ENCODE peak calls at places on chromosome 18, in ten cellular contexts. F, S, O, K, V, M, P, Y, G and I are unnamed samples.

GRCh38 chr18:58723810-58724602 is 52.7 kb downstream of the MALT1 start:
- DNase-seq in F (no peak), S (peak; percentile 18), O (no peak), K (no peak), V (no peak), M (no peak), P (no peak), Y (no peak), G (no peak), I (no peak)

GRCh38 chr18:48238206-48238605 is 171.0 kb downstream of the ZBTB7C start:
- DNase-seq in F (no peak), S (no peak), O (no peak), K (no peak), V (no peak), M (no peak), P (no peak), Y (no peak), G (no peak), I (no peak)

GRCh38 chr18:46627136-46627535 is 29.9 kb downstream of the LOXHD1 start:
- DNase-seq in F (no peak), S (no peak), O (no peak), K (peak; percentile 15), V (no peak), M (no peak), P (no peak), Y (no peak), G (no peak), I (no peak)

GRCh38 chr18:6595666-6596065 is 133.8 kb upstream of the ARHGAP28 start:
- DNase-seq in F (no peak), S (no peak), O (no peak), K (no peak), V (no peak), M (no peak), P (no peak), Y (no peak), G (no peak), I (no peak)

GRCh38 chr18:49933530-49933929 is 120.2 kb upstream of the ACAA2 start:
- DNase-seq in F (no peak), S (no peak), O (no peak), K (no peak), V (no peak), M (no peak), P (no peak), Y (no peak), G (no peak), I (no peak)

GRCh38 chr18:70295633-70296188 is 6.9 kb downstream of the SOCS6 start:
- DNase-seq in F (no peak), S (no peak), O (no peak), K (no peak), V (no peak), M (no peak), P (no peak), Y (no peak), G (no peak), I (no peak)

GRCh38 chr18:42636309-42636708 is 479.2 kb downstream of the RIT2 start:
- DNase-seq in F (no peak), S (no peak), O (no peak), K (no peak), V (no peak), M (no peak), P (no peak), Y (no peak), G (no peak), I (no peak)

GRCh38 chr18:27685807-27686412 is 491.0 kb downstream of the CDH2 start:
- DNase-seq in F (peak; percentile 58), S (no peak), O (no peak), K (no peak), V (no peak), M (peak; percentile 17), P (no peak), Y (no peak), G (peak; percentile 49), I (no peak)

GRCh38 chr18:36330435-36331049 is 33.0 kb downstream of the FHOD3 start:
- DNase-seq in F (no peak), S (no peak), O (no peak), K (no peak), V (no peak), M (no peak), P (no peak), Y (no peak), G (no peak), I (no peak)

GRCh38 chr18:78603584-78603983 is 376.0 kb upstream of the SALL3 start:
- DNase-seq in F (no peak), S (no peak), O (no peak), K (peak; percentile 37), V (no peak), M (no peak), P (no peak), Y (no peak), G (no peak), I (no peak)

GRCh38 chr18:69233465-69234054 is 167.1 kb upstream of the DOK6 start:
- DNase-seq in F (no peak), S (no peak), O (no peak), K (no peak), V (no peak), M (no peak), P (no peak), Y (no peak), G (no peak), I (no peak)

GRCh38 chr18:56542488-56542887 is 95.9 kb downstream of the TXNL1 start:
- DNase-seq in F (no peak), S (no peak), O (no peak), K (no peak), V (no peak), M (no peak), P (no peak), Y (no peak), G (peak; percentile 38), I (no peak)

GRCh38 chr18:59376351-59376935 is 17.4 kb upstream of the LMAN1 start:
- DNase-seq in F (no peak), S (no peak), O (no peak), K (no peak), V (no peak), M (no peak), P (peak; percentile 74), Y (no peak), G (no peak), I (no peak)

GRCh38 chr18:62584241-62585120 is 61.7 kb downstream of the ZCCHC2 start:
- DNase-seq in F (peak; percentile 91), S (peak; percentile 56), O (peak; percentile 85), K (peak; percentile 90), V (peak; percentile 91), M (peak; percentile 84), P (peak; percentile 84), Y (peak; percentile 76), G (peak; percentile 93), I (peak; percentile 93)